ENCODE peak calls at places on chromosomes 2 and 18, in four cellular contexts. U, R, V and M are unnamed samples.

GRCh38 chr2:237556773-237557632 is 9.4 kb upstream of the PRLH start:
- DNase-seq in U (no peak), R (no peak), V (no peak), M (no peak)

GRCh38 chr2:241870611-241871537 is 1.3 kb downstream of the RTP5 start:
- DNase-seq in U (no peak), R (no peak), V (no peak), M (no peak)

GRCh38 chr2:25170888-25171287 is 2.5 kb upstream of the POMC start:
- DNase-seq in U (no peak), R (no peak), V (no peak), M (peak)

GRCh38 chr2:196176142-196176738 is 4.9 kb upstream of the STK17B start:
- DNase-seq in U (no peak), R (no peak), V (no peak), M (no peak)

GRCh38 chr2:27291865-27292264 is 9.6 kb downstream of the TRIM54 start:
- DNase-seq in U (no peak), R (no peak), V (no peak), M (peak)

GRCh38 chr2:143176606-143177005 is 47.4 kb downstream of the ARHGAP15 start:
- DNase-seq in U (no peak), R (no peak), V (no peak), M (no peak)

GRCh38 chr2:25936889-25937545 is 45.3 kb downstream of the KIF3C start:
- DNase-seq in U (no peak), R (no peak), V (no peak), M (no peak)

GRCh38 chr2:147352775-147353381 is 492.0 kb upstream of the ACVR2A start:
- DNase-seq in U (no peak), R (no peak), V (no peak), M (no peak)

GRCh38 chr18:54388203-54389142 is 30.8 kb downstream of the C18orf54 start:
- DNase-seq in U (peak), R (peak), V (no peak), M (peak)

GRCh38 chr2:54594048-54594447 is 129.4 kb upstream of the EML6 start:
- DNase-seq in U (no peak), R (no peak), V (no peak), M (no peak)

GRCh38 chr2:71844967-71845366 is 302.7 kb downstream of the CYP26B1 start:
- DNase-seq in U (no peak), R (no peak), V (no peak), M (peak)

GRCh38 chr2:117785740-117786139 is 28.8 kb upstream of the DDX18 start:
- DNase-seq in U (no peak), R (no peak), V (no peak), M (peak)

GRCh38 chr2:129347486-129348217 is 631.8 kb upstream of the RAB6C start:
- DNase-seq in U (no peak), R (no peak), V (no peak), M (no peak)

GRCh38 chr2:98702127-98702802 is 28.7 kb downstream of the MGAT4A start:
- DNase-seq in U (no peak), R (no peak), V (peak), M (peak)

GRCh38 chr2:36277876-36278523 is 77.6 kb upstream of the CRIM1 start:
- DNase-seq in U (no peak), R (no peak), V (no peak), M (no peak)

GRCh38 chr2:61493523-61493942 is 22.6 kb upstream of the USP34 start:
- DNase-seq in U (no peak), R (no peak), V (no peak), M (no peak)

GRCh38 chr2:47344890-47345583 is 57.9 kb upstream of the MSH2 start:
- DNase-seq in U (peak), R (peak), V (peak), M (peak)